ENCODE peak calls at places on chromosome 10, in four cellular contexts. J is IMR-90, Y is GM12878, I is K562. W is an unnamed sample.

GRCh38 chr10:103327906-103328305 is 23.0 kb downstream of the PCGF6 start:
- DNase-seq in J (no peak), Y (no peak), I (no peak), W (no peak)

GRCh38 chr10:11782793-11783557 is 40.2 kb upstream of the PROSER2 start:
- DNase-seq in J (peak; percentile 58), Y (peak; percentile 35), I (peak; percentile 64), W (peak; percentile 72)

GRCh38 chr10:132948351-132948750 is 6.0 kb upstream of the CFAP46 start:
- DNase-seq in J (no peak), Y (no peak), I (no peak), W (no peak)

GRCh38 chr10:46545861-46546590 is 10.4 kb downstream of the GPRIN2 start:
- DNase-seq in J (no peak), Y (no peak), I (no peak), W (peak; percentile 32)

GRCh38 chr10:48444861-48445841 is 138.7 kb downstream of the MAPK8 start:
- DNase-seq in J (no peak), Y (no peak), I (no peak), W (no peak)

GRCh38 chr10:69303632-69304035 is 25.3 kb downstream of the HK1 start:
- DNase-seq in J (peak; percentile 44), Y (no peak), I (no peak), W (no peak)

GRCh38 chr10:86642499-86642898 is 11.8 kb upstream of the OPN4 start:
- DNase-seq in J (peak; percentile 64), Y (no peak), I (no peak), W (peak; percentile 36)

GRCh38 chr10:12539350-12540164 is 190.2 kb downstream of the CAMK1D start:
- DNase-seq in J (no peak), Y (no peak), I (no peak), W (no peak)

GRCh38 chr10:52284416-52285013 is 29.6 kb upstream of the DKK1 start:
- DNase-seq in J (no peak), Y (peak; percentile 4), I (no peak), W (no peak)

GRCh38 chr10:131006458-131007256 is 304.9 kb downstream of the TCERG1L start:
- DNase-seq in J (no peak), Y (no peak), I (no peak), W (no peak)

GRCh38 chr10:70845261-70845660 is 29.5 kb downstream of the SGPL1 start:
- DNase-seq in J (no peak), Y (no peak), I (no peak), W (no peak)

GRCh38 chr10:45514283-45515270 is 140.6 kb downstream of the ALOX5 start:
- DNase-seq in J (peak; percentile 43), Y (no peak), I (no peak), W (no peak)

GRCh38 chr10:43377393-43377883 is 6.0 kb downstream of the FXYD4 start:
- DNase-seq in J (no peak), Y (no peak), I (peak; percentile 67), W (no peak)

GRCh38 chr10:12708921-12709320 is 292.6 kb downstream of the CCDC3 start:
- DNase-seq in J (peak; percentile 56), Y (no peak), I (no peak), W (peak; percentile 58)

GRCh38 chr10:30967654-30968421 is 63.8 kb downstream of the ZNF438 start:
- DNase-seq in J (no peak), Y (no peak), I (no peak), W (no peak)

GRCh38 chr10:51083280-51083986 is 9.1 kb downstream of the PRKG1 start:
- DNase-seq in J (peak; percentile 52), Y (no peak), I (no peak), W (no peak)

GRCh38 chr10:112269266-112269665 is 13.9 kb upstream of the TECTB start:
- DNase-seq in J (peak; percentile 69), Y (no peak), I (no peak), W (no peak)

GRCh38 chr10:134205-134742 is 981 bp upstream of the ZMYND11 start:
- DNase-seq in J (peak; percentile 6), Y (no peak), I (no peak), W (no peak)

GRCh38 chr10:131653140-131653539 is 247.7 kb upstream of the PPP2R2D start:
- DNase-seq in J (no peak), Y (no peak), I (no peak), W (no peak)

GRCh38 chr10:108439397-108439796 is 1274.9 kb upstream of the SORCS1 start:
- DNase-seq in J (no peak), Y (no peak), I (no peak), W (no peak)

GRCh38 chr10:71143610-71144009 is 68.8 kb upstream of the UNC5B start:
- DNase-seq in J (no peak), Y (no peak), I (no peak), W (no peak)

GRCh38 chr10:21519981-21520436 is 5.5 kb downstream of the SKIDA1 start:
- DNase-seq in J (peak; percentile 84), Y (no peak), I (no peak), W (peak; percentile 33)

GRCh38 chr10:97025613-97026242 is 160.0 kb downstream of the SLIT1 start:
- DNase-seq in J (peak; percentile 40), Y (peak; percentile 31), I (peak; percentile 52), W (peak; percentile 44)

GRCh38 chr10:87660484-87661133 is 931 bp downstream of the PAPSS2 start:
- DNase-seq in J (peak; percentile 79), Y (no peak), I (no peak), W (peak; percentile 41)

GRCh38 chr10:60549686-60550085 is 160.0 kb upstream of the ANK3 start:
- DNase-seq in J (no peak), Y (no peak), I (no peak), W (peak; percentile 48)

GRCh38 chr10:109259293-109259692 is 664.0 kb downstream of the XPNPEP1 start:
- DNase-seq in J (peak; percentile 78), Y (no peak), I (no peak), W (no peak)

GRCh38 chr10:71088054-71088453 is 124.3 kb upstream of the UNC5B start:
- DNase-seq in J (no peak), Y (no peak), I (no peak), W (no peak)

GRCh38 chr10:85548038-85548437 is 818.6 kb downstream of the GRID1 start:
- DNase-seq in J (no peak), Y (peak; percentile 35), I (no peak), W (peak; percentile 43)

GRCh38 chr10:126387041-126387908 is 1.0 kb downstream of the ADAM12 start:
- DNase-seq in J (peak; percentile 72), Y (no peak), I (peak; percentile 39), W (peak; percentile 66)

GRCh38 chr10:44990965-44991364 is 9.8 kb upstream of the ZNF22 start:
- DNase-seq in J (no peak), Y (no peak), I (no peak), W (no peak)

GRCh38 chr10:98555011-98555619 is 108.4 kb upstream of the HPS1 start:
- DNase-seq in J (no peak), Y (no peak), I (no peak), W (no peak)

GRCh38 chr10:35074266-35074665 is 15.9 kb downstream of the CUL2 start:
- DNase-seq in J (peak; percentile 63), Y (no peak), I (no peak), W (no peak)

GRCh38 chr10:132477398-132478340 is 59.9 kb upstream of the INPP5A start:
- DNase-seq in J (no peak), Y (no peak), I (no peak), W (no peak)

GRCh38 chr10:97969538-97969937 is 60.9 kb downstream of the CRTAC1 start:
- DNase-seq in J (no peak), Y (no peak), I (no peak), W (no peak)

GRCh38 chr10:4804505-4804904 is 21.5 kb upstream of the AKR1E2 start:
- DNase-seq in J (peak; percentile 75), Y (no peak), I (no peak), W (no peak)

GRCh38 chr10:114534480-114535095 is 123.5 kb downstream of the ABLIM1 start:
- DNase-seq in J (no peak), Y (no peak), I (no peak), W (no peak)

GRCh38 chr10:88260329-88261051 is 322.6 kb downstream of the RNLS start:
- DNase-seq in J (no peak), Y (no peak), I (no peak), W (no peak)

DNA sequence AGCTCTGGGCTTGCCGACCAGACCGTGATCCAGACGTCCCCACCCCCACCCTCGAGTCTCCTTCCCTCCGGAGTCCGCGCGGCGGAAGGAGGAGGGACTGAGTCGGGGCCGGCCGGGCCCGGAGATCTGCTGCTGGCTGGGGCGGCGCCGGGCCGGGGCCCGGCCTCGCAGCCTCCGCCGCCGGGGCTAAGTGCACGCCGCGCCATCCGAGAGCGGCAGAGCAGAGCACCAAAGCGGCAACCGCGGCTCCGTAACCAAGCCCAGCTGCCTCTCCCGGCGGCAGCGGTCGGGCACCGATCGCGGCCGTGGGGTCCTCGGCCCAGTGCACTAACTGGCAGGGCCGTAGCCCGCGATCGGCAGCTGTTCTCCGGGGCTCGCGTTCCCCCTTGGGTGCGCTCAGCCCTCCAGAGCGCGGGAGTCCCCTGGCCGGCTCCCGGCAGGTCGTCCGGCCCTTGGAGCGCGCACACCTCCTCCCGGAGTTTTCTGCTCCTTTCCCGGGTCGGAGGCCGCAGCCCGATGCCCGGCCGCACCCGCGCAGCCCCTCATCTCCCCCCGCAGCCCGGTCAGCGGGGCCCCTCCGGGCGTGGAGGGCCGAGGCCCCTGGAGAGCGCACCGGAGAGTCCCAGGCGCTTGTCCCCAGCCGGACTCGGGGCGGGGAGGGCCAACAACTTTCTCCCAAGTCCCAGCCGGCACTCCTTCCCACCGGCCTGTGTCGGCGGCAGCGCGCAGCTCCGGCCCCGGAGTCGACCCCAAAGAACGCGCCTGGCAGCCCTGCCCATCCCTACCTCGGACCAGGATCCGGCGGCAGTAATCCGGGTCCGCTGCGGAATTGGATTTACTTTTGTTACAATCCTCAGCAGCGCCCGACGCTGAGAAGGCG is 799 bp downstream of the VAX1 start:
- DNase-seq in J (no peak), Y (no peak), I (no peak), W (peak; percentile 71)
- TF ChIP-seq RAD21 in J (no peak), Y (no peak), I (no peak), W (no peak)

GRCh38 chr10:37236093-37236492 is 110.7 kb downstream of the ANKRD30A start:
- DNase-seq in J (no peak), Y (no peak), I (no peak), W (no peak)
- TF ChIP-seq RAD21 in J (no peak), Y (no peak), I (no peak), W (no peak)

GRCh38 chr10:65501259-65501658 is 1424.6 kb upstream of the LRRTM3 start:
- DNase-seq in J (no peak), Y (peak; percentile 48), I (no peak), W (peak; percentile 31)
- TF ChIP-seq RAD21 in J (no peak), Y (no peak), I (no peak), W (no peak)

DNA sequence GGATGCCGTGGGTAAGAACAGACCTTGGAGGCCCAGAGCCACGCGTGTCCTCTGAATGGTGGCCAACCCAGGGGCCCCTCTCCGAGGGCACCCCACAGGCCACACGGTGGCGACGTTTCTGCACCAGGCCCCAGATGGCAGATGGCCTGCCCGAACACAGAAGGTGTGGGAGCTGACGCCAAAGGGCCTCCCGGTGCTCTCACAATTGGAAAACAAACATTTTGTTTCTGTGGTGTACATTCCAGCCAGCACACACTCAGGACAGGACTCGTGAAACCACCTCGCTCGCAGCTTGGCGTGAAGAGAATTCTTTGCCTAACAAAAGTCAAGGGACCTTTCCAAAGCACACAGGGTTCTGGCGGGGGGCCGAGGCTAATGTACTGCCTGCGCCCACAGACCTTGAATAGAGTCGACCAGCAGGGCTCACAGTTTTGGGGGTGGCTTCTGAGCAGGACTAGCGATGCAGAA is 112.1 kb downstream of the FAM53B start:
- DNase-seq in J (no peak), Y (no peak), I (no peak), W (no peak)
- TF ChIP-seq RAD21 in J (peak; percentile 46), Y (peak; percentile 40), I (peak; percentile 55), W (no peak)

W was measured in A549.